ENCODE peak calls at places on chromosomes 16 and 17, in four cellular contexts. Q, J, Y and I are unnamed samples.

GRCh38 chr16:85924675-85925074 is 25.7 kb downstream of the IRF8 start:
- DNase-seq in Q (no peak), J (no peak), Y (no peak), I (no peak)

GRCh38 chr16:77868478-77868877 is 80.1 kb downstream of the VAT1L start:
- DNase-seq in Q (no peak), J (no peak), Y (no peak), I (peak)

GRCh38 chr17:78933959-78934568 is 8.9 kb upstream of the TIMP2 start:
- DNase-seq in Q (peak), J (no peak), Y (peak), I (no peak)

GRCh38 chr16:70481929-70482536 is 27.6 kb downstream of the FCSK start:
- DNase-seq in Q (no peak), J (no peak), Y (no peak), I (no peak)

GRCh38 chr16:56295059-56295673 is 103.9 kb downstream of the GNAO1 start:
- DNase-seq in Q (no peak), J (no peak), Y (no peak), I (no peak)

GRCh38 chr16:15572329-15573001 is 70.5 kb downstream of the MARF1 start:
- DNase-seq in Q (no peak), J (no peak), Y (peak), I (no peak)

GRCh38 chr17:3738562-3739295 is 15.0 kb downstream of the HASPIN start:
- DNase-seq in Q (no peak), J (peak), Y (no peak), I (no peak)

GRCh38 chr16:17359778-17360177 is 111.0 kb downstream of the XYLT1 start:
- DNase-seq in Q (no peak), J (no peak), Y (no peak), I (no peak)

GRCh38 chr17:41909088-41909487 is 9.7 kb downstream of the ACLY start:
- DNase-seq in Q (no peak), J (no peak), Y (no peak), I (no peak)

GRCh38 chr17:43033947-43034622 is 9.1 kb downstream of the RND2 start:
- DNase-seq in Q (no peak), J (no peak), Y (no peak), I (no peak)

GRCh38 chr17:66636111-66636510 is 198.8 kb upstream of the CACNG5 start:
- DNase-seq in Q (no peak), J (no peak), Y (no peak), I (no peak)

GRCh38 chr17:58005031-58005727 is 1.9 kb downstream of the SRSF1 start:
- DNase-seq in Q (peak), J (peak), Y (no peak), I (no peak)

GRCh38 chr16:9666834-9667480 is 515.3 kb downstream of the GRIN2A start:
- DNase-seq in Q (no peak), J (no peak), Y (no peak), I (no peak)

GRCh38 chr16:241866-242265 is 7.2 kb downstream of the FAM234A start:
- DNase-seq in Q (no peak), J (peak), Y (no peak), I (no peak)

GRCh38 chr16:85319984-85320440 is 207.7 kb upstream of the CIBAR2 start:
- DNase-seq in Q (no peak), J (no peak), Y (no peak), I (no peak)

GRCh38 chr17:71331754-71332153 is 789.1 kb upstream of the SOX9 start:
- DNase-seq in Q (no peak), J (no peak), Y (no peak), I (no peak)

GRCh38 chr17:80947200-80947940 is 44.3 kb upstream of the CHMP6 start:
- DNase-seq in Q (no peak), J (no peak), Y (no peak), I (no peak)

GRCh38 chr17:71296005-71296404 is 824.8 kb upstream of the SOX9 start:
- DNase-seq in Q (no peak), J (no peak), Y (no peak), I (no peak)

GRCh38 chr17:71821512-71821911 is 299.3 kb upstream of the SOX9 start:
- DNase-seq in Q (no peak), J (no peak), Y (no peak), I (no peak)

GRCh38 chr17:12081720-12082119 is 61.0 kb downstream of the MAP2K4 start:
- DNase-seq in Q (no peak), J (no peak), Y (no peak), I (no peak)

GRCh38 chr16:8867483-8868271 is 1.1 kb downstream of the CARHSP1 start:
- DNase-seq in Q (no peak), J (no peak), Y (no peak), I (no peak)

GRCh38 chr16:54447606-54448440 is 161.2 kb upstream of the IRX3 start:
- DNase-seq in Q (peak), J (peak), Y (no peak), I (no peak)

GRCh38 chr16:54125751-54126655 is 160.6 kb downstream of the IRX3 start:
- DNase-seq in Q (no peak), J (no peak), Y (no peak), I (no peak)

GRCh38 chr16:84246679-84247077 is 6.9 kb upstream of the KCNG4 start:
- DNase-seq in Q (no peak), J (peak), Y (no peak), I (no peak)

GRCh38 chr16:72877374-72878028 is 170.4 kb downstream of the ZFHX3 start:
- DNase-seq in Q (peak), J (no peak), Y (peak), I (no peak)

GRCh38 chr17:8059131-8059530 is 20.3 kb downstream of the ALOX15B start:
- DNase-seq in Q (no peak), J (no peak), Y (no peak), I (no peak)

GRCh38 chr17:49987681-49988441 is 7.2 kb downstream of the DLX3 start:
- DNase-seq in Q (peak), J (no peak), Y (no peak), I (no peak)

GRCh38 chr17:27751622-27752490 is 48.5 kb downstream of the NOS2 start:
- DNase-seq in Q (no peak), J (no peak), Y (no peak), I (no peak)

GRCh38 chr17:17546399-17547185 is 44.9 kb downstream of the PEMT start:
- DNase-seq in Q (no peak), J (no peak), Y (no peak), I (no peak)

GRCh38 chr16:57728336-57729181 is 7.0 kb upstream of the KATNB1 start:
- DNase-seq in Q (no peak), J (no peak), Y (no peak), I (no peak)

GRCh38 chr17:64148699-64149098 is 18.8 kb upstream of the ERN1 start:
- DNase-seq in Q (peak), J (no peak), Y (no peak), I (no peak)

GRCh38 chr17:2421315-2422147 is 20.7 kb upstream of the MNT start:
- DNase-seq in Q (peak), J (no peak), Y (no peak), I (no peak)

GRCh38 chr17:1384881-1385280 is 15.1 kb downstream of the YWHAE start:
- DNase-seq in Q (no peak), J (no peak), Y (no peak), I (no peak)

GRCh38 chr16:76577003-76577402 is 299.8 kb downstream of the CNTNAP4 start:
- DNase-seq in Q (no peak), J (no peak), Y (no peak), I (peak)

GRCh38 chr16:55370762-55371482 is 46.9 kb downstream of the IRX6 start:
- DNase-seq in Q (peak), J (no peak), Y (peak), I (no peak)

GRCh38 chr17:19254651-19255050 is 17.5 kb downstream of the EPN2 start:
- DNase-seq in Q (peak), J (no peak), Y (no peak), I (no peak)
- TF ChIP-seq POLR2AphosphoS2 in Q (no peak), J (no peak), Y (no peak), I (no peak)

GRCh38 chr17:59890720-59891119 is 2.0 kb downstream of the TUBD1 start:
- DNase-seq in Q (peak), J (no peak), Y (peak), I (no peak)

GRCh38 chr17:59888145-59888750 is 4.5 kb downstream of the TUBD1 start:
- DNase-seq in Q (no peak), J (no peak), Y (no peak), I (no peak)

DNA sequence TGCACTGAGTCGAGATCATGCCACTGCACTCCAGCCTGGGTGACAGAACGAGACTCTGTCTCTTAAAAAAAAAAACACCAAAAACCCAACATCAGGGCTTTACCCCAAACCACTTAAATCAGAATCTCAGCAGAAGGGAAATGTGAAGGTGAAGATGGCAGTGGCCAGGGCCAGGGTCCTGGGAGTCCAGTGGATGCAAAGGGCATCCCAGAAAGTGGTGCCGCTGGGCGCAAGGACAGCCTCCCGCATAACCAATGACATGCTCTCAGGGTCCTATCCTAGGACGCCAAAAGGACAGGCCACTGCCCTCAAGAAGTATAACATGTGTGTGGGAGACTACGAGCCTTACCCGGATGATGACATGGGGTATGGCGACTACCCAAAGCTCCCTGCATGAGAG is 7.9 kb downstream of the TUBD1 start:
- DNase-seq in Q (no peak), J (no peak), Y (no peak), I (no peak)
- TF ChIP-seq POLR2AphosphoS2 in Q (no peak), J (no peak), Y (no peak), I (no peak)

DNA sequence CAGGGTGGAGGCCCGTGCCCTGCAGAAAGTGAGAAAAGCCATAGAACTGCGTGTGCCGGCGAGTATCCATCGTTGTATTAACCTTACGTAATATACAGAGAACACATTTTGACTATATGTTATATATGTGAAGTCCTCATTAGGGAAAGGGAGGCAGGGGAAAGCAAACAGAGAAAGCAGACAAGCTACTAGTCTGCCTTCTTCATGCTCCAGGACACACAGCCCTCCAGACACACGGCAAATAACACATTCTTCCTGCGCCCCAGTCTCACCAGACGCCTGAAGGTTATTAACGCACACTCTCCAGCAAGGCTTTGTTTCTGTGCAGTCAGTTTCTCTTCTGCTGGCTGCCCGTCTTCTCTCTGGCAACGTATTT is 28.8 kb downstream of the PRDM7 start:
- DNase-seq in Q (no peak), J (no peak), Y (no peak), I (no peak)
- TF ChIP-seq POLR2AphosphoS2 in Q (no peak), J (no peak), Y (no peak), I (no peak)

DNA sequence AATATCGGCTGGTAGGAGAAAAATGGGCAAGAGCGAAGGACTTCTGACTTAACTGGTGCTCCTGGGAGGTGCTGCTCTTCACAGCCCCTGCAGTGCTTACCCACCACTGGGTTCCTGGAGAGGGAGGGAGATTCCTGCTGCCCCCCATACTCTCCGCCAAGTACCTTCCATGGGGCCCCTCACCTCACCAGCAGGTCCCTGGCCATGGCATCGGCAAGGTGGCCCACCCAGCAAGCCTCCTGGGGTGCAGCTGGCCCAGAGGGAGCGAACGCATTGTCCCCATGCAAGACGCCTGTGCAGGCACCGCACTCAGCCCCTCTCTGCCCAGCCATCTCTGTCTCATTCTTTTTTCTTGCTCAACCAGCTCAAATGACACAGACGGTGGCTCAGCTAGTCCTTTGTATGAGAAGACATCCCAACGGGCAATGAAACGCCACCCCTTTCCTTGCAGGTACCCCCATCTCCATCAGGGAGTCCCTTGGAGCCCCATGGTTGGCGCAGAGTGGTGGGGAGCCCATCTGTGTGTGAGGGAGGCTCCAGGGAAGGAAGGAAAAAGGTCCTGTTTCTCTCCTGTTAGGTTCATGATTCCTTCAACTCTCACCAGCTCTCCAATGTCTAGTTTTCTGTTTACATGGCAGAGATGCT is 9.6 kb upstream of the ALDH3A1 start:
- DNase-seq in Q (no peak), J (no peak), Y (no peak), I (no peak)
- TF ChIP-seq POLR2AphosphoS2 in Q (no peak), J (no peak), Y (no peak), I (no peak)

GRCh38 chr17:75488693-75489510 is 26.4 kb downstream of the CASKIN2 start:
- DNase-seq in Q (no peak), J (no peak), Y (no peak), I (no peak)

GRCh38 chr17:75490953-75491649 is 24.2 kb downstream of the CASKIN2 start:
- DNase-seq in Q (no peak), J (no peak), Y (no peak), I (no peak)

GRCh38 chr17:75491680-75492079 is 23.7 kb downstream of the CASKIN2 start:
- DNase-seq in Q (no peak), J (no peak), Y (no peak), I (no peak)

GRCh38 chr17:75489511-75489955 is 25.8 kb downstream of the CASKIN2 start:
- DNase-seq in Q (no peak), J (no peak), Y (no peak), I (no peak)

GRCh38 chr17:75490173-75490743 is 25.1 kb downstream of the CASKIN2 start:
- DNase-seq in Q (no peak), J (no peak), Y (no peak), I (no peak)
- TF ChIP-seq POLR2AphosphoS2 in Q (no peak), J (no peak), Y (no peak), I (no peak)

DNA sequence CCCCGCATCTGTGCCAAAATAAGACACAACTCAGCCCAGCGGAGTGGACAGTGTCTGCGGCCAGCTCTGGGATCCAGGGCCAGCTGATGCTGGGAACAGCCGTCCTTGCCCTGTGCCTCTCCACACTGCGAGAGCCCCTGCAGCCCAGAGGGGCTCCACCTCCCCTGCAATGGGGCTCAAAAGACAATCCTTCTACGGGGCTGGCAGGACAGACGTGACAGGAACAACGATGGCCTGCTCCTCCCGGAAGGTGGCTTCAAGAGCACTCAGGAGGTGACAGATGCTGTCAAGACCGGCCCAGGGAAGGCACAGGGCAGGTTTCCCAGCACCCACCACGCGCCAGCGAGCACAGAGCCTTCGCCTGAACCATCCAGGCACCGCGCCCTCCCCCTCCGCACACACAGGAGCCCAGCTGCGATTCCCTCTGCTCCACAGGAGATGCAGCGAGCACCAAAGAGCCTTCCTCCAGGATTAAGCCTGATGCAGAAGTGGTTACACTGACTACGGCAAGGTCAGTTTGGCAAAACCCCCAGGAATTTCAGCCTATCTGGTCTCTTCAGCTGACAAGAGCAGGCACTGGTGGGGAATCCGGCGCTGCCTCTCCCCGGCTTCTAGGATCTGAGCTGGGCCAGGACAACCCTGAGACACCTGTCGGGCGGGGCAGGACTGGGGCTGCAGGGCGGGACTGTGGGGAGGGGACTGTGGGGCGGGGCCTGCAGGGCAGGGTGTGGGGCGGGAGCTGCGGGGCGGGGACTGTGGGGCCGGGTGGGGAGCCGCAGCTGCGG is 103.4 kb downstream of the ZNF778 start:
- DNase-seq in Q (peak), J (peak), Y (no peak), I (no peak)
- TF ChIP-seq POLR2AphosphoS2 in Q (no peak), J (peak), Y (no peak), I (no peak)

GRCh38 chr16:23482778-23483177 is 27.5 kb downstream of the GGA2 start:
- DNase-seq in Q (no peak), J (no peak), Y (no peak), I (no peak)
- TF ChIP-seq POLR2AphosphoS2 in Q (no peak), J (no peak), Y (no peak), I (no peak)

GRCh38 chr17:68326681-68327080 is 35.4 kb downstream of the ARSG start:
- DNase-seq in Q (no peak), J (no peak), Y (no peak), I (no peak)
- TF ChIP-seq POLR2AphosphoS2 in Q (no peak), J (no peak), Y (no peak), I (no peak)